ENCODE peak calls at places on chromosomes 16 and 17, in six cellular contexts. Z is pancreas, H is T-helper 2 cell, Q is activated T-cell treated with anti-CD3 and anti-CD28 coated beads for 1 hour, Y is hypothalamus, M is RPMI8226. J is an unnamed sample.

GRCh38 chr17:36851230-36851629 is 86.0 kb upstream of the LHX1 start:
- DNase-seq in Z (no peak), H (no peak), Q (no peak), Y (no peak), M (no peak), J (no peak)

GRCh38 chr17:41329279-41329925 is 13.9 kb upstream of the KRTAP17-1 start:
- DNase-seq in Z (peak), H (no peak), Q (no peak), Y (peak), M (peak), J (no peak)

GRCh38 chr17:81991684-81992513 is 14.5 kb downstream of the ASPSCR1 start:
- DNase-seq in Z (peak), H (no peak), Q (no peak), Y (peak), M (no peak), J (no peak)

GRCh38 chr17:1515640-1516402 is 591 bp downstream of the INPP5K start:
- DNase-seq in Z (no peak), H (peak), Q (peak), Y (no peak), M (peak), J (no peak)

GRCh38 chr16:66427451-66427860 is 361 bp downstream of the BEAN1 start:
- DNase-seq in Z (peak), H (no peak), Q (no peak), Y (no peak), M (no peak), J (no peak)

GRCh38 chr17:62658136-62658535 is 30.7 kb downstream of the MRC2 start:
- DNase-seq in Z (no peak), H (no peak), Q (no peak), Y (no peak), M (no peak), J (no peak)

GRCh38 chr17:29958947-29959657 is 17.7 kb downstream of the EFCAB5 start:
- DNase-seq in Z (no peak), H (no peak), Q (no peak), Y (no peak), M (no peak), J (no peak)

GRCh38 chr16:69707920-69708683 is 18.3 kb downstream of the NQO1 start:
- DNase-seq in Z (no peak), H (no peak), Q (no peak), Y (no peak), M (no peak), J (no peak)

GRCh38 chr17:60059082-60059481 is 19.6 kb downstream of the HEATR6 start:
- DNase-seq in Z (no peak), H (no peak), Q (no peak), Y (no peak), M (no peak), J (no peak)

GRCh38 chr17:18143044-18143936 is 34.7 kb downstream of the MYO15A start:
- DNase-seq in Z (no peak), H (no peak), Q (no peak), Y (no peak), M (peak), J (no peak)

GRCh38 chr16:66240565-66240964 is 125.9 kb upstream of the CDH5 start:
- DNase-seq in Z (no peak), H (no peak), Q (no peak), Y (no peak), M (no peak), J (no peak)

GRCh38 chr17:48996696-48997102 is 486 bp upstream of the IGF2BP1 start:
- DNase-seq in Z (no peak), H (no peak), Q (no peak), Y (no peak), M (no peak), J (no peak)

GRCh38 chr17:8436169-8436932 is 667 bp downstream of the NDEL1 start:
- DNase-seq in Z (peak), H (peak), Q (peak), Y (peak), M (peak), J (no peak)

GRCh38 chr16:593406-593805 is 3.5 kb downstream of the RAB40C start:
- DNase-seq in Z (peak), H (no peak), Q (no peak), Y (no peak), M (no peak), J (no peak)

GRCh38 chr17:81034168-81034777 is 678 bp upstream of the BAIAP2 start:
- DNase-seq in Z (no peak), H (no peak), Q (no peak), Y (no peak), M (no peak), J (no peak)

GRCh38 chr16:52265446-52265861 is 281.5 kb downstream of the TOX3 start:
- DNase-seq in Z (no peak), H (no peak), Q (no peak), Y (no peak), M (peak), J (no peak)

GRCh38 chr17:38685485-38685884 is 10.7 kb upstream of the EPOP start:
- DNase-seq in Z (no peak), H (no peak), Q (no peak), Y (peak), M (no peak), J (peak)

GRCh38 chr16:30030011-30030685 is 923 bp downstream of the TLCD3B start:
- DNase-seq in Z (no peak), H (no peak), Q (no peak), Y (no peak), M (no peak), J (no peak)

GRCh38 chr16:29710227-29711219 is 31.5 kb downstream of the QPRT start:
- DNase-seq in Z (no peak), H (peak), Q (no peak), Y (peak), M (peak), J (no peak)

J was measured in occipital lobe.